ENCODE peak calls at places on chromosomes 13 and 19, in four cellular contexts. One of them, this sample, is unnamed.
A peak's percentile ranks its signal among the peaks of the same experiment; 100 is the strongest.

GRCh38 chr19:4744451-4745170 is 21.0 kb upstream of the DPP9 start:
- DNase-seq in cardiac muscle cell: peak; percentile 97
- DNase-seq in left ventricle myocardium inferior: no peak
- DNase-seq in osteocyte: no peak
- DNase-seq in this sample: no peak

GRCh38 chr13:33582121-33582520 is 235.8 kb upstream of the RFC3 start:
- DNase-seq in cardiac muscle cell: peak; percentile 12
- DNase-seq in left ventricle myocardium inferior: no peak
- DNase-seq in osteocyte: no peak
- DNase-seq in this sample: no peak

GRCh38 chr19:39154626-39155100 is 29.1 kb downstream of the PAK4 start:
- DNase-seq in cardiac muscle cell: peak; percentile 6
- DNase-seq in left ventricle myocardium inferior: no peak
- DNase-seq in osteocyte: no peak
- DNase-seq in this sample: no peak

GRCh38 chr19:1624458-1624857 is 19.2 kb upstream of the UQCR11 start:
- DNase-seq in cardiac muscle cell: peak; percentile 45
- DNase-seq in left ventricle myocardium inferior: peak; percentile 31
- DNase-seq in osteocyte: no peak
- DNase-seq in this sample: peak; percentile 64

GRCh38 chr13:59982631-59983382 is 180.9 kb downstream of the DIAPH3 start:
- DNase-seq in cardiac muscle cell: peak; percentile 41
- DNase-seq in left ventricle myocardium inferior: no peak
- DNase-seq in osteocyte: no peak
- DNase-seq in this sample: no peak

GRCh38 chr19:4913996-4914735 is 4.9 kb downstream of the UHRF1 start:
- DNase-seq in cardiac muscle cell: no peak
- DNase-seq in left ventricle myocardium inferior: no peak
- DNase-seq in osteocyte: no peak
- DNase-seq in this sample: no peak

GRCh38 chr19:49231804-49232203 is 74.2 kb downstream of the TRPM4 start:
- DNase-seq in cardiac muscle cell: no peak
- DNase-seq in left ventricle myocardium inferior: no peak
- DNase-seq in osteocyte: no peak
- DNase-seq in this sample: no peak

GRCh38 chr13:98915563-98916348 is 62.1 kb downstream of the DOCK9 start:
- DNase-seq in cardiac muscle cell: no peak
- DNase-seq in left ventricle myocardium inferior: no peak
- DNase-seq in osteocyte: no peak
- DNase-seq in this sample: no peak

GRCh38 chr13:43545317-43545874 is 241.4 kb downstream of the ENOX1 start:
- DNase-seq in cardiac muscle cell: peak; percentile 76
- DNase-seq in left ventricle myocardium inferior: peak; percentile 25
- DNase-seq in osteocyte: no peak
- DNase-seq in this sample: no peak

GRCh38 chr13:44273991-44274810 is 99.4 kb upstream of the SERP2 start:
- DNase-seq in cardiac muscle cell: peak; percentile 52
- DNase-seq in left ventricle myocardium inferior: no peak
- DNase-seq in osteocyte: no peak
- DNase-seq in this sample: no peak

GRCh38 chr19:4578552-4579248 is 19.2 kb upstream of the SEMA6B start:
- DNase-seq in cardiac muscle cell: no peak
- DNase-seq in left ventricle myocardium inferior: no peak
- DNase-seq in osteocyte: no peak
- DNase-seq in this sample: no peak

GRCh38 chr13:33380487-33381079 is 95.0 kb upstream of the STARD13 start:
- DNase-seq in cardiac muscle cell: no peak
- DNase-seq in left ventricle myocardium inferior: no peak
- DNase-seq in osteocyte: no peak
- DNase-seq in this sample: no peak

GRCh38 chr19:4472174-4472974 is at the start of gene HDGFL2:
- DNase-seq in cardiac muscle cell: no peak
- DNase-seq in left ventricle myocardium inferior: no peak
- DNase-seq in osteocyte: no peak
- DNase-seq in this sample: no peak

GRCh38 chr19:16051254-16052025 is 24.9 kb upstream of the TPM4 start:
- DNase-seq in cardiac muscle cell: peak; percentile 58
- DNase-seq in left ventricle myocardium inferior: no peak
- DNase-seq in osteocyte: no peak
- DNase-seq in this sample: no peak

GRCh38 chr13:47455581-47455980 is 545.5 kb downstream of the SUCLA2 start:
- DNase-seq in cardiac muscle cell: peak; percentile 20
- DNase-seq in left ventricle myocardium inferior: no peak
- DNase-seq in osteocyte: no peak
- DNase-seq in this sample: no peak

GRCh38 chr13:24066405-24067292 is 93.9 kb upstream of the SPATA13 start:
- DNase-seq in cardiac muscle cell: no peak
- DNase-seq in left ventricle myocardium inferior: no peak
- DNase-seq in osteocyte: no peak
- DNase-seq in this sample: no peak

GRCh38 chr19:47781590-47782318 is 3.3 kb downstream of the SELENOW start:
- DNase-seq in cardiac muscle cell: no peak
- DNase-seq in left ventricle myocardium inferior: peak; percentile 50
- DNase-seq in osteocyte: no peak
- DNase-seq in this sample: no peak

GRCh38 chr19:9881720-9882119 is 46.6 kb downstream of the PIN1 start:
- DNase-seq in cardiac muscle cell: no peak
- DNase-seq in left ventricle myocardium inferior: no peak
- DNase-seq in osteocyte: no peak
- DNase-seq in this sample: no peak

GRCh38 chr13:41061075-41061913 is at the start of gene WBP4:
- DNase-seq in cardiac muscle cell: peak; percentile 96
- DNase-seq in left ventricle myocardium inferior: peak; percentile 94
- DNase-seq in osteocyte: peak; percentile 97
- DNase-seq in this sample: peak; percentile 94

GRCh38 chr13:40063278-40063698 is 407.8 kb downstream of the COG6 start:
- DNase-seq in cardiac muscle cell: peak; percentile 24
- DNase-seq in left ventricle myocardium inferior: peak; percentile 17
- DNase-seq in osteocyte: no peak
- DNase-seq in this sample: no peak

GRCh38 chr13:95067303-95067702 is 233.9 kb downstream of the ABCC4 start:
- DNase-seq in cardiac muscle cell: peak; percentile 25
- DNase-seq in left ventricle myocardium inferior: no peak
- DNase-seq in osteocyte: no peak
- DNase-seq in this sample: no peak

GRCh38 chr13:110648155-110648819 is 32.9 kb downstream of the NAXD start:
- DNase-seq in cardiac muscle cell: no peak
- DNase-seq in left ventricle myocardium inferior: no peak
- DNase-seq in osteocyte: no peak
- DNase-seq in this sample: no peak

GRCh38 chr19:38033658-38034150 is 126.7 kb downstream of the SIPA1L3 start:
- DNase-seq in cardiac muscle cell: no peak
- DNase-seq in left ventricle myocardium inferior: no peak
- DNase-seq in osteocyte: no peak
- DNase-seq in this sample: no peak
- TF ChIP-seq CTCF in cardiac muscle cell: no peak
- TF ChIP-seq CTCF in left ventricle myocardium inferior: no peak
- TF ChIP-seq CTCF in osteocyte: no peak
- TF ChIP-seq CTCF in this sample: no peak

DNA sequence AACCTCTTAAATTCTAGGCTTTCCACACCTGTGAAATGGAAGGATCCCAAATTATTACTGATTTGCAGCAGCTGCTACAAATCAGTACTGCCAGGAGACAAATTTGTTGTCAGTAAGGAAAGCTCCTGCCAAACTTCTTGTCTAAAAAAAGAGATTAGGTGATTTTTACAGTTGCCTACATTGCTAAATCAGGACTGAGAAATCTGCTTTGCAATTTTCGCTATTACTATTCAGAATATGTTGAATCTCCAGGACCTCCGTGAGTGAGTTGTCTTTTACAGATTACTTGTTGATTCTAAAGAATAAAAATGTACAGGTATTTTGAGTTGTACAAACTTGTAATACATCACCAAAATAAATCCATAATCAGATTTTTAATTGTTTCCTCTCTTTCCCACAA is 1815.9 kb downstream of the PCDH9 start:
- DNase-seq in cardiac muscle cell: no peak
- DNase-seq in left ventricle myocardium inferior: no peak
- DNase-seq in osteocyte: no peak
- DNase-seq in this sample: no peak
- TF ChIP-seq CTCF in cardiac muscle cell: no peak
- TF ChIP-seq CTCF in left ventricle myocardium inferior: no peak
- TF ChIP-seq CTCF in osteocyte: no peak
- TF ChIP-seq CTCF in this sample: no peak

GRCh38 chr19:58398545-58398944 is 3.1 kb downstream of the RNF225 start:
- DNase-seq in cardiac muscle cell: no peak
- DNase-seq in left ventricle myocardium inferior: no peak
- DNase-seq in osteocyte: no peak
- DNase-seq in this sample: no peak

GRCh38 chr19:58400638-58400915 is 5.1 kb downstream of the RNF225 start:
- DNase-seq in cardiac muscle cell: no peak
- DNase-seq in left ventricle myocardium inferior: no peak
- DNase-seq in osteocyte: no peak
- DNase-seq in this sample: no peak

GRCh38 chr19:58401825-58402433 is 6.5 kb downstream of the RNF225 start:
- DNase-seq in cardiac muscle cell: no peak
- DNase-seq in left ventricle myocardium inferior: no peak
- DNase-seq in osteocyte: no peak
- DNase-seq in this sample: no peak

GRCh38 chr19:58399903-58400637 is 4.6 kb downstream of the RNF225 start:
- DNase-seq in cardiac muscle cell: no peak
- DNase-seq in left ventricle myocardium inferior: no peak
- DNase-seq in osteocyte: no peak
- DNase-seq in this sample: no peak

GRCh38 chr19:58400916-58401824 is 5.7 kb downstream of the RNF225 start:
- DNase-seq in cardiac muscle cell: peak; percentile 100
- DNase-seq in left ventricle myocardium inferior: peak; percentile 100
- DNase-seq in osteocyte: peak; percentile 100
- DNase-seq in this sample: peak; percentile 99
- TF ChIP-seq CTCF in cardiac muscle cell: peak; percentile 4
- TF ChIP-seq CTCF in left ventricle myocardium inferior: peak; percentile 18
- TF ChIP-seq CTCF in osteocyte: peak; percentile 11
- TF ChIP-seq CTCF in this sample: no peak

DNA sequence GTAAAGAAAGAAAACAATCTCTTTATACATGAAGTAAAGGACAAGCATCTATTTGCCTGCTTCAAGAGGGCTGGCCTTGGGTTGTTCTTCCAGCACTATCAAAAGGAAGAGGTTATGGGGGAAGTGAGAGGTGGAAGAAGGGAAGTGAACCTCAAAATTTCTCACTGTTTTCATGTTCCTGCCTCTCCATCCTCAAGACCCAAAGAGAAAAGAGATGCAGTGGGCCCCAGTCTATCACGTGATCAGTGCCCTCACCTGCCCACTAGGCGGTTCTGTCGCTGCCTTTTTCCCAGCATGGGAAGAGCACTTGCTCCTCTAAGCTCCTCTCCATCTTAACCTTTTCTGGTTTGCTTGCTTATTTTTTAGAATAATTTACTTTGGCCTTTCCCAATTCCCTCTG is 6.2 kb upstream of the USP12 start:
- DNase-seq in cardiac muscle cell: no peak
- DNase-seq in left ventricle myocardium inferior: no peak
- DNase-seq in osteocyte: no peak
- DNase-seq in this sample: no peak
- TF ChIP-seq CTCF in cardiac muscle cell: no peak
- TF ChIP-seq CTCF in left ventricle myocardium inferior: no peak
- TF ChIP-seq CTCF in osteocyte: no peak
- TF ChIP-seq CTCF in this sample: peak; percentile 34

GRCh38 chr13:22801402-22802003 is 379.3 kb upstream of the SGCG start:
- DNase-seq in cardiac muscle cell: peak; percentile 38
- DNase-seq in left ventricle myocardium inferior: no peak
- DNase-seq in osteocyte: no peak
- DNase-seq in this sample: no peak
- TF ChIP-seq CTCF in cardiac muscle cell: peak; percentile 16
- TF ChIP-seq CTCF in left ventricle myocardium inferior: peak; percentile 48
- TF ChIP-seq CTCF in osteocyte: peak; percentile 46
- TF ChIP-seq CTCF in this sample: peak; percentile 72

DNA sequence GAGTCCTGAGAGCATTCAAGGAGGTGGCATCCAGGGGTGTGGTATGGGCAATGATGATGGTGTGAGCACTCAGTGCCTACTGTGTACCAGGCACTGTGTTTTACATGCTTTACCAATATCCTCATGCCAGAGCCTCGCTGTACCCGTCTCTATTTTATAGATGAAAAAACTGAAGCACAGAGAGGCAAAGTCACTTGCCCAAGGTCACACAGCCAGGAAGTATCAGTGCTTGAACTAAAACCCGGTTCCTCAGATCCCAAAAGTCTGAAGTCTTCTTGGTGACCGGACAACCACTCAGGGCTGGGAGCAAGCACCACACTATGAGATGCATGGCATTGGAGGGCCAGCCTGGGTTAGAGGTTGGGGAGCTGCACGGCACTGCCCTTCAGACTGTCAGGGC is 84.1 kb downstream of the CHST8 start:
- DNase-seq in cardiac muscle cell: no peak
- DNase-seq in left ventricle myocardium inferior: no peak
- DNase-seq in osteocyte: no peak
- DNase-seq in this sample: no peak
- TF ChIP-seq CTCF in cardiac muscle cell: no peak
- TF ChIP-seq CTCF in left ventricle myocardium inferior: no peak
- TF ChIP-seq CTCF in osteocyte: no peak
- TF ChIP-seq CTCF in this sample: no peak

GRCh38 chr19:6717036-6717435 is 3.4 kb downstream of the C3 start:
- DNase-seq in cardiac muscle cell: no peak
- DNase-seq in left ventricle myocardium inferior: no peak
- DNase-seq in osteocyte: no peak
- DNase-seq in this sample: no peak
- TF ChIP-seq CTCF in cardiac muscle cell: peak; percentile 18
- TF ChIP-seq CTCF in left ventricle myocardium inferior: no peak
- TF ChIP-seq CTCF in osteocyte: peak; percentile 7
- TF ChIP-seq CTCF in this sample: no peak